ENCODE peak calls at places on chromosomes 5 and 9, in six cellular contexts. One of them, this sample, is unnamed.

GRCh38 chr9:86908261-86908660 is 39.0 kb downstream of the GAS1 start:
- DNase-seq in H9: no peak
- DNase-seq in IMR-90: no peak
- DNase-seq in trophoblast cell: no peak
- DNase-seq in H1: no peak
- DNase-seq in mesenchymal stem cell: no peak
- DNase-seq in this sample: no peak

GRCh38 chr9:132669636-132670358 is at the start of gene DDX31:
- DNase-seq in H9: peak
- DNase-seq in IMR-90: peak
- DNase-seq in trophoblast cell: peak
- DNase-seq in H1: no peak
- DNase-seq in mesenchymal stem cell: peak
- DNase-seq in this sample: peak

GRCh38 chr5:122515709-122516431 is 203.8 kb downstream of the SNCAIP start:
- DNase-seq in H9: peak
- DNase-seq in IMR-90: peak
- DNase-seq in trophoblast cell: peak
- DNase-seq in H1: peak
- DNase-seq in mesenchymal stem cell: peak
- DNase-seq in this sample: peak

GRCh38 chr9:113952651-113953050 is 76.5 kb downstream of the ZNF618 start:
- DNase-seq in H9: no peak
- DNase-seq in IMR-90: no peak
- DNase-seq in trophoblast cell: no peak
- DNase-seq in H1: no peak
- DNase-seq in mesenchymal stem cell: no peak
- DNase-seq in this sample: no peak

GRCh38 chr5:141389153-141390042 is 1.9 kb downstream of the PCDHGB4 start:
- DNase-seq in H9: no peak
- DNase-seq in IMR-90: no peak
- DNase-seq in trophoblast cell: no peak
- DNase-seq in H1: no peak
- DNase-seq in mesenchymal stem cell: no peak
- DNase-seq in this sample: no peak

GRCh38 chr9:109468927-109469326 is 29.2 kb downstream of the PTPN3 start:
- DNase-seq in H9: no peak
- DNase-seq in IMR-90: no peak
- DNase-seq in trophoblast cell: peak
- DNase-seq in H1: no peak
- DNase-seq in mesenchymal stem cell: no peak
- DNase-seq in this sample: no peak

GRCh38 chr5:25362799-25363198 is 718.0 kb upstream of the CDH10 start:
- DNase-seq in H9: peak
- DNase-seq in IMR-90: no peak
- DNase-seq in trophoblast cell: no peak
- DNase-seq in H1: no peak
- DNase-seq in mesenchymal stem cell: peak
- DNase-seq in this sample: no peak

GRCh38 chr5:58940446-58940845 is 357.6 kb downstream of the RAB3C start:
- DNase-seq in H9: no peak
- DNase-seq in IMR-90: peak
- DNase-seq in trophoblast cell: no peak
- DNase-seq in H1: no peak
- DNase-seq in mesenchymal stem cell: peak
- DNase-seq in this sample: no peak

GRCh38 chr5:97475847-97476246 is 292.8 kb upstream of the RIOK2 start:
- DNase-seq in H9: no peak
- DNase-seq in IMR-90: no peak
- DNase-seq in trophoblast cell: no peak
- DNase-seq in H1: no peak
- DNase-seq in mesenchymal stem cell: no peak
- DNase-seq in this sample: no peak

GRCh38 chr9:89530721-89531120 is 32.8 kb upstream of the SEMA4D start:
- DNase-seq in H9: no peak
- DNase-seq in IMR-90: no peak
- DNase-seq in trophoblast cell: no peak
- DNase-seq in H1: no peak
- DNase-seq in mesenchymal stem cell: no peak
- DNase-seq in this sample: no peak

GRCh38 chr9:89528540-89528939 is 30.6 kb upstream of the SEMA4D start:
- DNase-seq in H9: no peak
- DNase-seq in IMR-90: no peak
- DNase-seq in trophoblast cell: peak
- DNase-seq in H1: no peak
- DNase-seq in mesenchymal stem cell: peak
- DNase-seq in this sample: no peak

GRCh38 chr9:89528131-89528530 is 30.2 kb upstream of the SEMA4D start:
- DNase-seq in H9: no peak
- DNase-seq in IMR-90: no peak
- DNase-seq in trophoblast cell: peak
- DNase-seq in H1: no peak
- DNase-seq in mesenchymal stem cell: no peak
- DNase-seq in this sample: no peak

GRCh38 chr9:89531766-89532165 is 33.9 kb upstream of the SEMA4D start:
- DNase-seq in H9: no peak
- DNase-seq in IMR-90: no peak
- DNase-seq in trophoblast cell: no peak
- DNase-seq in H1: no peak
- DNase-seq in mesenchymal stem cell: no peak
- DNase-seq in this sample: no peak

DNA sequence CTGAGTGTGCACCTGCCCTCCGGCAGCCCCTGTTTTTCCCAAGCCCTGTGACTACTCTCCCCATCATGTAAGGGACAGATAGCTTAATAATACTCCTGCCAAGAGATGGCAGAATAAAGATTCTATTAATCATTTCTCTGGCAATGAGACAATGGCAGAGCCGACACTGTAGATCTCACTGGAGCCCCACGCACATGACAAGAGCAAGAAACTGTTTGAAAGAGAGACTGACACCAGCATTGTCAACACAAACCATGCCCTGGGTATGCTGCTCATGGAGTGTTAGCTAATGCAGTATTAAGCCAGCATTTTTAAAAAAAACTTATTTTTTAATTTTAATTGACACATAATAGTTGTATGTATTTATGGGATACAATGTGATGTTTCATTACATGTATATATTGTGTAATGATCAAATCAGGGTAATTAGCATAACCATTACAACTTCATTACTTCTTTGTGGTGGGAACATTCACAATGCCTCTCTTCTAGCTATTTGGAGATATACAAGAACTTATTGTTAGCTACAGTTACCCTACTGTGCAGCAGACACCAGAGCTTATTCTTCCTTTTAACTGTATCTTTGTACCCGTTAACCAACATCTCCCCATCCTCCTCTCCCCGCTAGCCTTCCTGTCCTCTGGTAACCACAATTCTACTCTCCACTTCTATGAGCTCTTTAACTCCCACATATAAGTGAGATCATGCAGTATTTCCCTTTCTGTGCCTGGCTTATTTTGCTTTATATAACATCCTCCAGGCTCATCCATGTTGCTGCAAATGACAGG is 31.5 kb upstream of the SEMA4D start:
- DNase-seq in H9: no peak
- DNase-seq in IMR-90: no peak
- DNase-seq in trophoblast cell: no peak
- DNase-seq in H1: no peak
- DNase-seq in mesenchymal stem cell: no peak
- DNase-seq in this sample: no peak
- H2AFZ ChIP-seq in H9: no peak
- H2AFZ ChIP-seq in IMR-90: no peak
- H2AFZ ChIP-seq in trophoblast cell: no peak
- H2AFZ ChIP-seq in H1: no peak
- H2AFZ ChIP-seq in mesenchymal stem cell: no peak
- H2AFZ ChIP-seq in this sample: no peak

DNA sequence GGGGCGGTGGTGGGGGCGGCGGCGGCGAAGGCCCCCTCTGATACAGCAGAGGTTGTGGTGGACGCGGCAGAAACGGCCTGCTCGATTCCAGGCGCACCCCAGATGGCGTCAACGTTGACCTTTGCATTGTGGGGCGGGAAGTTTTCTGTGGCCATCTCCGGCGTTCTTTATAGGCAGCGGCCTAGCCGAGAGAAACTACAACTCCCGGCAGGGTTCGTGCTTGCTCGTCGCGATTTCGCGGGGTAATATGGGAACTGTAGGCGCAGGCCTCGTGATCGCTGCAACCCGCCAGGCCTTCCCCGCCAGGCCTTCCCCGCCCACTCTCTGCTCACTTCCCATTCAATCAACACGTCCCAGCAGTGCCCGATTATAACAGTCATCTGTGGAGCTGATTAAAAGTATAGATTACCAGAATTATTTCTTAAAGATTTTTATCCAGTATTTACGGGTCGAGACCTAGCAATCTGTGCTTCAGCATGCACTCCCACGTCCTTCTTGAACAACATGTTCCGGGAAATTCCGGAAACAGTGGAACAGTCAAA is at the start of gene BOD1:
- DNase-seq in H9: peak
- DNase-seq in IMR-90: peak
- DNase-seq in trophoblast cell: peak
- DNase-seq in H1: peak
- DNase-seq in mesenchymal stem cell: peak
- DNase-seq in this sample: peak
- H3K18ac ChIP-seq in H9: peak
- H3K18ac ChIP-seq in IMR-90: peak
- H3K18ac ChIP-seq in trophoblast cell: peak
- H3K18ac ChIP-seq in H1: no peak
- H3K18ac ChIP-seq in mesenchymal stem cell: peak
- H3K18ac ChIP-seq in this sample: peak

GRCh38 chr5:57863661-57864060 is 381.1 kb upstream of the ACTBL2 start:
- DNase-seq in H9: no peak
- DNase-seq in IMR-90: peak
- DNase-seq in trophoblast cell: no peak
- DNase-seq in H1: no peak
- DNase-seq in mesenchymal stem cell: peak
- DNase-seq in this sample: no peak
- H2AFZ ChIP-seq in H9: no peak
- H2AFZ ChIP-seq in IMR-90: no peak
- H2AFZ ChIP-seq in trophoblast cell: no peak
- H2AFZ ChIP-seq in H1: no peak
- H2AFZ ChIP-seq in mesenchymal stem cell: no peak
- H2AFZ ChIP-seq in this sample: no peak

GRCh38 chr5:65981969-65982368 is 55.6 kb downstream of the ERBIN start:
- DNase-seq in H9: no peak
- DNase-seq in IMR-90: no peak
- DNase-seq in trophoblast cell: no peak
- DNase-seq in H1: no peak
- DNase-seq in mesenchymal stem cell: no peak
- DNase-seq in this sample: no peak

GRCh38 chr5:65978251-65978650 is 51.9 kb downstream of the ERBIN start:
- DNase-seq in H9: no peak
- DNase-seq in IMR-90: no peak
- DNase-seq in trophoblast cell: no peak
- DNase-seq in H1: no peak
- DNase-seq in mesenchymal stem cell: no peak
- DNase-seq in this sample: no peak

GRCh38 chr5:65982635-65983034 is 56.3 kb downstream of the ERBIN start:
- DNase-seq in H9: no peak
- DNase-seq in IMR-90: no peak
- DNase-seq in trophoblast cell: no peak
- DNase-seq in H1: no peak
- DNase-seq in mesenchymal stem cell: no peak
- DNase-seq in this sample: no peak

GRCh38 chr5:65984098-65984885 is 57.9 kb downstream of the ERBIN start:
- DNase-seq in H9: no peak
- DNase-seq in IMR-90: no peak
- DNase-seq in trophoblast cell: no peak
- DNase-seq in H1: no peak
- DNase-seq in mesenchymal stem cell: no peak
- DNase-seq in this sample: no peak

DNA sequence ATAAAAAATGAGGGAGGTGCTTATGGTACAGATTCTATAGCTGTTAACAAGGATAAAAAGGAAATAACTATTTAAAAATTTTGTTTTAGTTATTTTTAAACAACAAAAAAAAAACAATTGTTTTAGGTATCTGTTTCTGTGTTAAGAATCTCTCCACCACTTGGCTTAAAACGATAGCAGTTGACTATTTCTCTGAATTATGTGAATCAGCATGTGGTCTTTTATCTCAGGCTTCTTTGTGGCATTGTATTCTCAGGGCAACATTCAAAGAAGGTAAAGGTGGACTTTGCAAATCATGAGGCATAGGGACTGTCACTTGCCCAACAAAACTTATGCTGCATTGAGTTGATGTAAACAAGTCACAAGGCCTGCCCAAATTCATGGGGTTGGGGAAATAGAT is 55.2 kb downstream of the ERBIN start:
- DNase-seq in H9: no peak
- DNase-seq in IMR-90: no peak
- DNase-seq in trophoblast cell: no peak
- DNase-seq in H1: no peak
- DNase-seq in mesenchymal stem cell: no peak
- DNase-seq in this sample: no peak
- H3K18ac ChIP-seq in H9: no peak
- H3K18ac ChIP-seq in IMR-90: no peak
- H3K18ac ChIP-seq in trophoblast cell: no peak
- H3K18ac ChIP-seq in H1: no peak
- H3K18ac ChIP-seq in mesenchymal stem cell: no peak
- H3K18ac ChIP-seq in this sample: no peak